ENCODE peak calls at places on chromosomes 4 and X, in eight cellular contexts. One of them, this sample, is unnamed.

GRCh38 chr4:185122681-185123345 is 20.3 kb upstream of the SLC25A4 start:
- DNase-seq in stimulated activated CD8-positive, alpha-beta memory T cell treated with anti-CD3 and anti-CD28 coated beads, Interleukin-15, amount 100 ng/mL, for 1 hour: no peak
- DNase-seq in astrocyte of the spinal cord: no peak
- DNase-seq in left cardiac atrium: no peak
- DNase-seq in NCI-H1092: no peak
- DNase-seq in neural progenitor cell: no peak
- DNase-seq in NCI-H345: no peak
- DNase-seq in sigmoid colon: no peak
- DNase-seq in this sample: no peak

GRCh38 chr4:14850374-14851097 is 151.7 kb upstream of the CPEB2 start:
- DNase-seq in stimulated activated CD8-positive, alpha-beta memory T cell treated with anti-CD3 and anti-CD28 coated beads, Interleukin-15, amount 100 ng/mL, for 1 hour: no peak
- DNase-seq in astrocyte of the spinal cord: no peak
- DNase-seq in left cardiac atrium: no peak
- DNase-seq in NCI-H1092: no peak
- DNase-seq in neural progenitor cell: no peak
- DNase-seq in NCI-H345: no peak
- DNase-seq in sigmoid colon: no peak
- DNase-seq in this sample: no peak

GRCh38 chrX:39969099-39969825 is 128.5 kb downstream of the BCOR start:
- DNase-seq in stimulated activated CD8-positive, alpha-beta memory T cell treated with anti-CD3 and anti-CD28 coated beads, Interleukin-15, amount 100 ng/mL, for 1 hour: no peak
- DNase-seq in astrocyte of the spinal cord: no peak
- DNase-seq in left cardiac atrium: no peak
- DNase-seq in NCI-H1092: peak; percentile 82
- DNase-seq in neural progenitor cell: peak; percentile 55
- DNase-seq in NCI-H345: peak; percentile 93
- DNase-seq in sigmoid colon: no peak
- DNase-seq in this sample: no peak

GRCh38 chr4:79016878-79017277 is 77.6 kb upstream of the PAQR3 start:
- DNase-seq in stimulated activated CD8-positive, alpha-beta memory T cell treated with anti-CD3 and anti-CD28 coated beads, Interleukin-15, amount 100 ng/mL, for 1 hour: no peak
- DNase-seq in astrocyte of the spinal cord: no peak
- DNase-seq in left cardiac atrium: no peak
- DNase-seq in NCI-H1092: no peak
- DNase-seq in neural progenitor cell: no peak
- DNase-seq in NCI-H345: no peak
- DNase-seq in sigmoid colon: no peak
- DNase-seq in this sample: no peak

GRCh38 chrX:50905334-50905733 is 5.2 kb upstream of the BMP15 start:
- DNase-seq in stimulated activated CD8-positive, alpha-beta memory T cell treated with anti-CD3 and anti-CD28 coated beads, Interleukin-15, amount 100 ng/mL, for 1 hour: no peak
- DNase-seq in astrocyte of the spinal cord: no peak
- DNase-seq in left cardiac atrium: no peak
- DNase-seq in NCI-H1092: no peak
- DNase-seq in neural progenitor cell: peak; percentile 4
- DNase-seq in NCI-H345: no peak
- DNase-seq in sigmoid colon: no peak
- DNase-seq in this sample: no peak

GRCh38 chr4:6953751-6954380 is 44.2 kb downstream of the TBC1D14 start:
- DNase-seq in stimulated activated CD8-positive, alpha-beta memory T cell treated with anti-CD3 and anti-CD28 coated beads, Interleukin-15, amount 100 ng/mL, for 1 hour: no peak
- DNase-seq in astrocyte of the spinal cord: peak; percentile 72
- DNase-seq in left cardiac atrium: peak; percentile 91
- DNase-seq in NCI-H1092: no peak
- DNase-seq in neural progenitor cell: peak; percentile 85
- DNase-seq in NCI-H345: peak; percentile 52
- DNase-seq in sigmoid colon: peak; percentile 90
- DNase-seq in this sample: peak; percentile 94

GRCh38 chr4:56666279-56666678 is 14.8 kb downstream of the HOPX start:
- DNase-seq in stimulated activated CD8-positive, alpha-beta memory T cell treated with anti-CD3 and anti-CD28 coated beads, Interleukin-15, amount 100 ng/mL, for 1 hour: no peak
- DNase-seq in astrocyte of the spinal cord: peak; percentile 42
- DNase-seq in left cardiac atrium: no peak
- DNase-seq in NCI-H1092: no peak
- DNase-seq in neural progenitor cell: no peak
- DNase-seq in NCI-H345: peak; percentile 8
- DNase-seq in sigmoid colon: no peak
- DNase-seq in this sample: no peak

GRCh38 chrX:19904778-19905367 is 17.5 kb upstream of the SH3KBP1 start:
- DNase-seq in stimulated activated CD8-positive, alpha-beta memory T cell treated with anti-CD3 and anti-CD28 coated beads, Interleukin-15, amount 100 ng/mL, for 1 hour: no peak
- DNase-seq in astrocyte of the spinal cord: peak; percentile 53
- DNase-seq in left cardiac atrium: peak; percentile 26
- DNase-seq in NCI-H1092: peak; percentile 15
- DNase-seq in neural progenitor cell: peak; percentile 55
- DNase-seq in NCI-H345: peak; percentile 49
- DNase-seq in sigmoid colon: no peak
- DNase-seq in this sample: no peak

GRCh38 chr4:94690851-94691254 is 66.9 kb upstream of the BMPR1B start:
- DNase-seq in stimulated activated CD8-positive, alpha-beta memory T cell treated with anti-CD3 and anti-CD28 coated beads, Interleukin-15, amount 100 ng/mL, for 1 hour: no peak
- DNase-seq in astrocyte of the spinal cord: peak; percentile 14
- DNase-seq in left cardiac atrium: no peak
- DNase-seq in NCI-H1092: no peak
- DNase-seq in neural progenitor cell: no peak
- DNase-seq in NCI-H345: no peak
- DNase-seq in sigmoid colon: no peak
- DNase-seq in this sample: no peak

GRCh38 chr4:184824081-184824775 is 1.5 kb downstream of the ACSL1 start:
- DNase-seq in stimulated activated CD8-positive, alpha-beta memory T cell treated with anti-CD3 and anti-CD28 coated beads, Interleukin-15, amount 100 ng/mL, for 1 hour: no peak
- DNase-seq in astrocyte of the spinal cord: no peak
- DNase-seq in left cardiac atrium: no peak
- DNase-seq in NCI-H1092: no peak
- DNase-seq in neural progenitor cell: no peak
- DNase-seq in NCI-H345: no peak
- DNase-seq in sigmoid colon: no peak
- DNase-seq in this sample: no peak

GRCh38 chrX:139739138-139739537 is 31.2 kb upstream of the MCF2 start:
- DNase-seq in stimulated activated CD8-positive, alpha-beta memory T cell treated with anti-CD3 and anti-CD28 coated beads, Interleukin-15, amount 100 ng/mL, for 1 hour: no peak
- DNase-seq in astrocyte of the spinal cord: peak; percentile 65
- DNase-seq in left cardiac atrium: no peak
- DNase-seq in NCI-H1092: no peak
- DNase-seq in neural progenitor cell: no peak
- DNase-seq in NCI-H345: no peak
- DNase-seq in sigmoid colon: no peak
- DNase-seq in this sample: no peak

GRCh38 chr4:158826057-158826456 is 57.2 kb downstream of the FNIP2 start:
- DNase-seq in stimulated activated CD8-positive, alpha-beta memory T cell treated with anti-CD3 and anti-CD28 coated beads, Interleukin-15, amount 100 ng/mL, for 1 hour: no peak
- DNase-seq in astrocyte of the spinal cord: no peak
- DNase-seq in left cardiac atrium: no peak
- DNase-seq in NCI-H1092: no peak
- DNase-seq in neural progenitor cell: no peak
- DNase-seq in NCI-H345: no peak
- DNase-seq in sigmoid colon: no peak
- DNase-seq in this sample: no peak

GRCh38 chr4:17613761-17614415 is 553 bp upstream of the MED28 start:
- DNase-seq in stimulated activated CD8-positive, alpha-beta memory T cell treated with anti-CD3 and anti-CD28 coated beads, Interleukin-15, amount 100 ng/mL, for 1 hour: no peak
- DNase-seq in astrocyte of the spinal cord: no peak
- DNase-seq in left cardiac atrium: peak; percentile 33
- DNase-seq in NCI-H1092: no peak
- DNase-seq in neural progenitor cell: peak; percentile 36
- DNase-seq in NCI-H345: no peak
- DNase-seq in sigmoid colon: peak; percentile 76
- DNase-seq in this sample: no peak

GRCh38 chrX:84339507-84340364 is 151.7 kb upstream of the RPS6KA6 start:
- DNase-seq in stimulated activated CD8-positive, alpha-beta memory T cell treated with anti-CD3 and anti-CD28 coated beads, Interleukin-15, amount 100 ng/mL, for 1 hour: no peak
- DNase-seq in astrocyte of the spinal cord: peak; percentile 22
- DNase-seq in left cardiac atrium: no peak
- DNase-seq in NCI-H1092: no peak
- DNase-seq in neural progenitor cell: peak; percentile 38
- DNase-seq in NCI-H345: peak; percentile 1
- DNase-seq in sigmoid colon: no peak
- DNase-seq in this sample: no peak

GRCh38 chrX:110417128-110417527 is 58.5 kb downstream of the RTL9 start:
- DNase-seq in stimulated activated CD8-positive, alpha-beta memory T cell treated with anti-CD3 and anti-CD28 coated beads, Interleukin-15, amount 100 ng/mL, for 1 hour: no peak
- DNase-seq in astrocyte of the spinal cord: no peak
- DNase-seq in left cardiac atrium: no peak
- DNase-seq in NCI-H1092: no peak
- DNase-seq in neural progenitor cell: no peak
- DNase-seq in NCI-H345: no peak
- DNase-seq in sigmoid colon: no peak
- DNase-seq in this sample: no peak